ENCODE peak calls at places on chromosomes 12 and 14, in four cellular contexts. S is tibial artery, P is foreskin fibroblast, E is AG09309. X is an unnamed sample.

GRCh38 chr12:86550222-86551145 is 294.3 kb upstream of the MGAT4C start:
- DNase-seq in P (no peak), S (no peak), E (no peak), X (no peak)

GRCh38 chr12:113109360-113109759 is 26.2 kb downstream of the RASAL1 start:
- DNase-seq in S (no peak), E (no peak), P (no peak), X (no peak)

GRCh38 chr12:50222275-50222783 is 55.2 kb upstream of the CERS5 start:
- DNase-seq in E (peak; percentile 77), P (peak; percentile 94), S (peak; percentile 82), X (peak; percentile 51)

GRCh38 chr12:69994593-69995222 is 169.7 kb downstream of the MYRFL start:
- DNase-seq in S (no peak), P (no peak), E (no peak), X (no peak)

GRCh38 chr12:53738834-53739284 is 11.6 kb upstream of the CALCOCO1 start:
- DNase-seq in P (no peak), E (no peak), S (no peak), X (no peak)

GRCh38 chr12:66304296-66304915 is 2.1 kb downstream of the HELB start:
- DNase-seq in S (no peak), E (no peak), P (no peak), X (no peak)

GRCh38 chr14:67385120-67385519 is 25.0 kb downstream of the EIF2S1 start:
- DNase-seq in P (no peak), S (no peak), E (no peak), X (no peak)

GRCh38 chr12:80262372-80263170 is 163.2 kb downstream of the OTOGL start:
- DNase-seq in P (peak; percentile 79), E (no peak), S (no peak), X (no peak)

GRCh38 chr12:31412292-31412801 is 86.4 kb upstream of the SINHCAF start:
- DNase-seq in S (no peak), E (no peak), P (no peak), X (no peak)

GRCh38 chr14:64718762-64719161 is 14.5 kb downstream of the PLEKHG3 start:
- DNase-seq in E (no peak), P (no peak), S (peak; percentile 79), X (no peak)

GRCh38 chr12:108805136-108805535 is 52.2 kb downstream of the SSH1 start:
- DNase-seq in P (peak; percentile 57), S (peak; percentile 10), E (no peak), X (no peak)

GRCh38 chr12:116878567-116879508 is 2.4 kb downstream of the HRK start:
- DNase-seq in P (peak; percentile 36), S (no peak), E (no peak), X (no peak)

GRCh38 chr12:84201976-84202375 is 710.6 kb downstream of the SLC6A15 start:
- DNase-seq in S (no peak), P (peak; percentile 2), E (no peak), X (no peak)

GRCh38 chr12:118821386-118821928 is 159.9 kb upstream of the SRRM4 start:
- DNase-seq in S (no peak), P (no peak), E (no peak), X (no peak)

GRCh38 chr12:85274076-85274415 is 6.0 kb upstream of the ALX1 start:
- DNase-seq in E (no peak), S (no peak), P (peak; percentile 4), X (no peak)
- H3K4me3 ChIP-seq in E (no peak overlapping the region), S (no peak overlapping the region), P (no peak overlapping the region), X (no peak overlapping the region)

GRCh38 chr12:28057856-28058615 is 85.5 kb upstream of the PTHLH start:
- DNase-seq in E (peak; percentile 68), P (no peak), S (no peak), X (no peak)
- H3K4me3 ChIP-seq in E (no peak overlapping the region), P (no peak overlapping the region), S (no peak overlapping the region), X (no peak overlapping the region)

DNA sequence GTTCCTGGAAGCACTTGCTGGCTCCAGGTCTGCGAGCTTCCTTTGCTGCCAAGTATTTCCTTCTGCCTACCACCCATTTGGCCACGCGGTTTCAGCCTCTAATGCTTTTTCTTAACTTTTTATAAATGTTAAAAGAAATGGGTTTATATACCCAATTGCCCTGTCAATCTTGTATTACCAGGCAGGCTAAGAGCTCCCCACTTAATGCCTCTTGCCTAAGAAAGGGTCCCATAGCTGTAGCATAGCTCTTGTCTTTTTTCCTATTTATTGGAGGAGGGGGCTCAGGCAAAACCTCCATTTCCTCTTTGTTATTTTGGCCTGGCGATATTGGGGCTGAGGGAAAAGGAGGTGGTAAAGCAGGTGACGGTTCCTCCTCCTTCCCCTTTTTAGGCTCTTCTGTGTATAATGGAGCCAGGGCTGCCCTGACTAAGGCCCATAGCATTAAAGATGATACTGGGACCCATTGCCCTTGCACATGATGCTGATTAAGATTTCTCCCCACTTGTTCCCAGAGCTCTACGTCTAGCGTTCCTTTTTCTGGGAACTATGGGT is 21.6 kb upstream of the BLTP3B start:
- DNase-seq in E (no peak), P (no peak), S (no peak), X (peak; percentile 31)
- H3K4me3 ChIP-seq in E (peak overlapping the region; percentile 26), P (peak overlapping the region; percentile 38), S (peak overlapping the region; percentile 23), X (peak overlapping the region; percentile 17)

GRCh38 chr14:24639270-24639669 is 5.3 kb upstream of the GZMB start:
- DNase-seq in P (no peak), E (no peak), S (no peak), X (no peak)

GRCh38 chr14:24634158-24634557 is at the start of gene GZMB:
- DNase-seq in P (no peak), E (no peak), S (no peak), X (no peak)

GRCh38 chr14:24639905-24640304 is 5.9 kb upstream of the GZMB start:
- DNase-seq in S (no peak), P (no peak), E (no peak), X (no peak)
- H3K4me3 ChIP-seq in S (no peak overlapping the region), P (no peak overlapping the region), E (no peak overlapping the region), X (no peak overlapping the region)